ENCODE peak calls at places on chromosomes 6 and 20, in five cellular contexts. One of them, this sample, is unnamed.

GRCh38 chr6:75525682-75526081 is 32.1 kb upstream of the FILIP1 start:
- DNase-seq in Panc1: no peak
- DNase-seq in heart right ventricle: no peak
- DNase-seq in Calu3: no peak
- DNase-seq in choroid plexus epithelial cell: no peak
- DNase-seq in this sample: no peak

GRCh38 chr20:20566523-20566922 is 145.9 kb downstream of the RALGAPA2 start:
- DNase-seq in Panc1: no peak
- DNase-seq in choroid plexus epithelial cell: no peak
- DNase-seq in Calu3: no peak
- DNase-seq in heart right ventricle: no peak
- DNase-seq in this sample: no peak

GRCh38 chr6:17015144-17015543 is 86.7 kb upstream of the STMND1 start:
- DNase-seq in Panc1: no peak
- DNase-seq in Calu3: no peak
- DNase-seq in heart right ventricle: no peak
- DNase-seq in choroid plexus epithelial cell: peak; percentile 71
- DNase-seq in this sample: no peak

GRCh38 chr20:23362392-23363256 is 642 bp downstream of the GZF1 start:
- DNase-seq in Calu3: no peak
- DNase-seq in choroid plexus epithelial cell: peak; percentile 47
- DNase-seq in heart right ventricle: no peak
- DNase-seq in Panc1: no peak
- DNase-seq in this sample: no peak

GRCh38 chr6:70103798-70104197 is 199.1 kb downstream of the COL9A1 start:
- DNase-seq in Calu3: peak; percentile 21
- DNase-seq in Panc1: no peak
- DNase-seq in choroid plexus epithelial cell: peak; percentile 14
- DNase-seq in heart right ventricle: no peak
- DNase-seq in this sample: no peak

GRCh38 chr6:37354526-37355384 is 972 bp downstream of the RNF8 start:
- DNase-seq in heart right ventricle: peak; percentile 25
- DNase-seq in Panc1: no peak
- DNase-seq in choroid plexus epithelial cell: peak; percentile 13
- DNase-seq in Calu3: peak; percentile 31
- DNase-seq in this sample: no peak

GRCh38 chr6:139583420-139583819 is 209.0 kb upstream of the CITED2 start:
- DNase-seq in heart right ventricle: no peak
- DNase-seq in choroid plexus epithelial cell: peak; percentile 55
- DNase-seq in Panc1: no peak
- DNase-seq in Calu3: no peak
- DNase-seq in this sample: no peak

GRCh38 chr6:132300323-132300949 is 100.8 kb downstream of the MOXD1 start:
- DNase-seq in Calu3: peak; percentile 58
- DNase-seq in heart right ventricle: no peak
- DNase-seq in Panc1: peak; percentile 20
- DNase-seq in choroid plexus epithelial cell: peak; percentile 85
- DNase-seq in this sample: no peak

GRCh38 chr20:12391099-12391498 is 473.4 kb downstream of the BTBD3 start:
- DNase-seq in heart right ventricle: no peak
- DNase-seq in choroid plexus epithelial cell: no peak
- DNase-seq in Calu3: no peak
- DNase-seq in Panc1: no peak
- DNase-seq in this sample: no peak

GRCh38 chr6:35027807-35028206 is 113.3 kb downstream of the TCP11 start:
- DNase-seq in Panc1: no peak
- DNase-seq in heart right ventricle: no peak
- DNase-seq in choroid plexus epithelial cell: no peak
- DNase-seq in Calu3: no peak
- DNase-seq in this sample: peak; percentile 83

GRCh38 chr6:122322824-122323223 is 76.6 kb upstream of the HSF2 start:
- DNase-seq in heart right ventricle: no peak
- DNase-seq in choroid plexus epithelial cell: peak; percentile 35
- DNase-seq in Calu3: no peak
- DNase-seq in Panc1: no peak
- DNase-seq in this sample: no peak

GRCh38 chr6:117677553-117678131 is 2.4 kb downstream of the NUS1 start:
- DNase-seq in choroid plexus epithelial cell: peak; percentile 94
- DNase-seq in heart right ventricle: no peak
- DNase-seq in Calu3: no peak
- DNase-seq in Panc1: peak; percentile 25
- DNase-seq in this sample: no peak

GRCh38 chr20:62523473-62524203 is 47.8 kb upstream of the GATA5 start:
- DNase-seq in choroid plexus epithelial cell: no peak
- DNase-seq in Calu3: peak; percentile 49
- DNase-seq in heart right ventricle: no peak
- DNase-seq in Panc1: no peak
- DNase-seq in this sample: no peak

GRCh38 chr6:41182069-41183034 is 18.6 kb downstream of the TREML2 start:
- DNase-seq in heart right ventricle: no peak
- DNase-seq in Panc1: peak; percentile 24
- DNase-seq in Calu3: peak; percentile 62
- DNase-seq in choroid plexus epithelial cell: peak; percentile 77
- DNase-seq in this sample: peak; percentile 58

GRCh38 chr6:163970846-163971564 is 556.5 kb downstream of the QKI start:
- DNase-seq in Panc1: no peak
- DNase-seq in heart right ventricle: no peak
- DNase-seq in choroid plexus epithelial cell: no peak
- DNase-seq in Calu3: no peak
- DNase-seq in this sample: no peak

GRCh38 chr20:50837532-50838321 is 42.9 kb downstream of the BCAS4 start:
- DNase-seq in Panc1: no peak
- DNase-seq in Calu3: no peak
- DNase-seq in choroid plexus epithelial cell: peak; percentile 60
- DNase-seq in heart right ventricle: peak; percentile 41
- DNase-seq in this sample: no peak

GRCh38 chr6:63352587-63353281 is 33.0 kb upstream of the LGSN start:
- DNase-seq in heart right ventricle: no peak
- DNase-seq in Calu3: peak; percentile 52
- DNase-seq in Panc1: no peak
- DNase-seq in choroid plexus epithelial cell: peak; percentile 75
- DNase-seq in this sample: peak; percentile 13

GRCh38 chr20:53849471-53850059 is 220.8 kb downstream of the BCAS1 start:
- DNase-seq in Panc1: no peak
- DNase-seq in heart right ventricle: no peak
- DNase-seq in Calu3: no peak
- DNase-seq in choroid plexus epithelial cell: no peak
- DNase-seq in this sample: no peak

GRCh38 chr6:160276126-160276525 is 17.5 kb upstream of the SLC22A2 start:
- DNase-seq in Calu3: no peak
- DNase-seq in Panc1: no peak
- DNase-seq in heart right ventricle: no peak
- DNase-seq in choroid plexus epithelial cell: no peak
- DNase-seq in this sample: no peak

GRCh38 chr20:58327211-58327610 is 17.7 kb downstream of the RAB22A start:
- DNase-seq in choroid plexus epithelial cell: peak; percentile 55
- DNase-seq in Calu3: no peak
- DNase-seq in Panc1: no peak
- DNase-seq in heart right ventricle: no peak
- DNase-seq in this sample: no peak

GRCh38 chr6:13328076-13328874 is at the start of gene TBC1D7:
- DNase-seq in Calu3: peak; percentile 92
- DNase-seq in choroid plexus epithelial cell: peak; percentile 94
- DNase-seq in Panc1: peak; percentile 46
- DNase-seq in heart right ventricle: peak; percentile 95
- DNase-seq in this sample: peak; percentile 62

DNA sequence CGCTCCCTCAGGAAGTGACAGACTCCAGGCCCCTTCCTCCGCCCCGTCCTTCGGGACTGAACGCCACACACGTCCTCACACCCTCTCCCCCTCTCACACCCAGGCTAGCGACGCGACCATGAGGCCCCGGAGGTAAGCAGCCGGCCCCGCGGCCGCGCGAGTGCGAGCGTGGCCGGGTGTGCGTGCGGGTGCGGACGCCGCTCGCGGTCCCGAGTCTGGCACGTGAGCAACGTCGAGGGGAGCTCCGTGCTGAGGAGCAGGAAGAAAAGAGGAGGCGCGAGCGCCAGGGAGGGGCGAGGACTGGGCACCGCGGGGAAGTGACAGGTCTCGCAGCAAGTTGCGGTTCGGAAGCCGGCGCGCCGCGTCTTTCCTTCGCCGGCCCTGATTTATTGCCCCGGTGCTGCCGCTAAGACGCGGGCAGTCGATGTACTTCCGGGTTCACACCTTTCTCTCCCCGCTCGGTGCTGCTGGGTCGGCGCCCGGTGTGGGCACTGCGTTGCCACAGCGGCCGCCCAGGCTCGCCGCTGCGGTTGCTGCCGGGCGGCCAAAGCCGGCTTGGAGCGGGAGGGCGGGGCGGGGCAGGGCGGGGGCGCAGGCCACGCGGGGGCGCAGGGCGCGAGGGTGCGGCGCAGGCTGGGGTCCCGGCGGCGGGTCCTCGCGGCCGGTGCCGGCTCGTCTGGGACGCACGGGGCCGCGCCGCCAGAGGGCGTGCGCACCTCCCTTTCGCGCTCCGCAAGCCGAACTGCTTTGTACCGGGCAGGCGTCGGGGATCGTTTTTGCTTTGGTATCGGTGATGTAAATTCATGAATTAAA is 15.8 kb upstream of the LIN28B start:
- DNase-seq in Panc1: no peak
- DNase-seq in heart right ventricle: peak; percentile 40
- DNase-seq in Calu3: peak; percentile 64
- DNase-seq in choroid plexus epithelial cell: peak; percentile 50
- DNase-seq in this sample: no peak
- TF ChIP-seq CTCF in Panc1: no peak
- TF ChIP-seq CTCF in heart right ventricle: peak; percentile 56
- TF ChIP-seq CTCF in Calu3: peak; percentile 50
- TF ChIP-seq CTCF in choroid plexus epithelial cell: peak; percentile 58
- TF ChIP-seq CTCF in this sample: peak; percentile 83

DNA sequence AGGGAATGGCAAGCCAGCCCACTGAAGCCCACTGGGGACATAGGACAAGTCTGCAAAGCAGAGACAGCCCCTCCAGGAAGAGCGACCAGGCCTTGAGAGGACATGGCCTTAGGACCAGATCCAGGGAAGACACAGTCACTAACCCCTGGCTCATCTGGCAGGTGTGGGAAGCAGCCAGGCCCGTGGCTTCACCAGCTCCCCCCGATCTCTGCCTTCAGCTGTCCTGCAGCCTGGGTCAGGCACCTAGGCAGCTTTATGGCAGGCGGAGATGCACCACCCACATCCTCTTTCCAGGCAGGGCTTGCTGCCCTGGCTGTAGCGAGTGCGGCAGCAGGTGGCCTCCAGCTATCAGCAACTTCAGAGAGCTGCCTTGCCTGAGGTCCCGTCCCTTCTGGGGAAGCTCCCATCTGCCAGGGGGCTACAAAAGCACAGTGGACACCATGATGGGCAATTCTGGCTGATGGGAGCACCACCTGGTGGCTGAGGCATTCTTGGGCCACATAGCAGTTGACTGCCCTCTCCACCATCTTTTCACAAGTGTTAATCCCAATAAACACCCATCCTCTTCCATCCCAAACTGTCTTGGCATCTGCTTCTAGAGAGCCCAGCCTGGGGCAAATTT is 85.8 kb downstream of the DZANK1 start:
- DNase-seq in heart right ventricle: no peak
- DNase-seq in Calu3: no peak
- DNase-seq in Panc1: no peak
- DNase-seq in choroid plexus epithelial cell: no peak
- DNase-seq in this sample: no peak
- TF ChIP-seq CTCF in heart right ventricle: no peak
- TF ChIP-seq CTCF in Calu3: no peak
- TF ChIP-seq CTCF in Panc1: peak; percentile 27
- TF ChIP-seq CTCF in choroid plexus epithelial cell: peak; percentile 16
- TF ChIP-seq CTCF in this sample: peak; percentile 17

DNA sequence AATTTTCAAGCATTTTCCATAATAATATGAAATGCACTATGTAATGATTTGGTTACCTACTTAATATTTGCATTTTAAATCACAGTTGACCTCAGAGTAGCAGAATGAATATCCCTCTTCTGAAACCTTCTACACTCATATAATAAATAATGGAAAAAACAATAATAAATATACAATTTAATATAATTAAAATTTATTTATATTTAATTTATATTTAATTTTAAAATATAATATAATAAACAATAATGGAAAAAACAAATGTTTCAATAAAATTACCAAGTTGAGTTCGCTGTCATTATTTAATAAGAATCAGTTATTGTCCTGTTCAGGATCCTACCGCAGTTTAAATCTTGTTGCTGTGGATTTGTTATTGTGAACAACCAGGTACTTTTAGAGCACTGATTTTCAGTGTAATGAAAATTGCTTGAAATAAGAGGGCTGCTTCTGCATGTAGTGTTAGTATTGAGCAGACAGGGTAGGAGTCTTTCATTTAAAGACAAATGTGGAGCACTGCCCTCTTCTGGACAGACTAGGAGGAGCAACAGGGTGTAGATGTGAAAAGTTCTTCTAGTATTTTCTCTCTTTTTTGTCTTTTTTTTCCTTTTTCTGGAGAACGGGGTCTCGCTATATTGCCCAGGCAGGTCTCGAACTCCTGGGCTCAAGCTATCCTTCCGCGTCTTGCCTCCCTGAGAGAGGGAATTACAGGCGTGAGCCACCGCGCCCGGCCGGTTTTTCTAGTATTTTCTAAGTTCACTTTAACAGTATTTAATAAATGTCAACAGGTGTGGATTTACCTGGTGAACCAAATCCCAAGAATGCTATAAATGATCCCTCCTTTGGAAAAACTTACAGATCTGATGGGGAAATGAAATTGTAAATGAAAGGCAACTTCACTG is 13.6 kb downstream of the TRAPPC3L start:
- DNase-seq in heart right ventricle: peak; percentile 5
- DNase-seq in Calu3: peak; percentile 48
- DNase-seq in Panc1: peak; percentile 52
- DNase-seq in choroid plexus epithelial cell: peak; percentile 91
- DNase-seq in this sample: no peak
- TF ChIP-seq CTCF in heart right ventricle: peak; percentile 85
- TF ChIP-seq CTCF in Calu3: peak; percentile 47
- TF ChIP-seq CTCF in Panc1: peak; percentile 87
- TF ChIP-seq CTCF in choroid plexus epithelial cell: peak; percentile 79
- TF ChIP-seq CTCF in this sample: peak; percentile 54

GRCh38 chr6:166419717-166420116 is 37.0 kb upstream of the MPC1 start:
- DNase-seq in choroid plexus epithelial cell: no peak
- DNase-seq in heart right ventricle: no peak
- DNase-seq in Calu3: no peak
- DNase-seq in Panc1: no peak
- DNase-seq in this sample: no peak

GRCh38 chr6:166418691-166419143 is 36.0 kb upstream of the MPC1 start:
- DNase-seq in choroid plexus epithelial cell: no peak
- DNase-seq in Calu3: no peak
- DNase-seq in Panc1: no peak
- DNase-seq in heart right ventricle: no peak
- DNase-seq in this sample: no peak

GRCh38 chr6:166419268-166419667 is 36.5 kb upstream of the MPC1 start:
- DNase-seq in choroid plexus epithelial cell: peak; percentile 63
- DNase-seq in heart right ventricle: no peak
- DNase-seq in Calu3: peak; percentile 11
- DNase-seq in Panc1: no peak
- DNase-seq in this sample: no peak

GRCh38 chr6:166422201-166422940 is 39.6 kb upstream of the MPC1 start:
- DNase-seq in Panc1: no peak
- DNase-seq in choroid plexus epithelial cell: no peak
- DNase-seq in Calu3: no peak
- DNase-seq in heart right ventricle: no peak
- DNase-seq in this sample: no peak

DNA sequence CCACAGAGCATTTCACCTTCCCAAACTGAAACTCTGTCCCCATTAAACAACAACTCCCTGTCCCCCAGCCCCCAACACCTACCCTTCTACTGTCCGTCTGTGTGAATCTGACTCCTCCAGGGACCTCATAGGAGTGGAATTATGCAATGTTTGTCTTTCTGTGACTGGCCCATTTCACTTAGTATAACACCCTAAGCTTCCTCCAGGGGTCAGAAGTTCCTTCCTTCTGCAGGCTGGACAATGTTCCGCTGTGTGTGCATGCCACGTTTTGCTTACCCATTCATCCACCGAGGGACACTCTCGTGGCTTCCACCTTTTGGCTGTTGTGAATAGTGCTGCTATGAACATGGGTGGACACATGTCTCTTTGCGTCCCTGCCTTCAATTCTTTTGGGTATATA is 37.6 kb upstream of the MPC1 start:
- DNase-seq in heart right ventricle: no peak
- DNase-seq in Calu3: peak; percentile 8
- DNase-seq in choroid plexus epithelial cell: peak; percentile 79
- DNase-seq in Panc1: no peak
- DNase-seq in this sample: peak; percentile 27
- TF ChIP-seq CTCF in heart right ventricle: peak; percentile 14
- TF ChIP-seq CTCF in Calu3: peak; percentile 23
- TF ChIP-seq CTCF in choroid plexus epithelial cell: peak; percentile 56
- TF ChIP-seq CTCF in Panc1: no peak
- TF ChIP-seq CTCF in this sample: peak; percentile 44